ENCODE peak calls at places on chromosomes 1 and 21, in eight cellular contexts. V is foreskin keratinocyte; C is GM12865; S is heart right ventricle; R is CD8-positive, alpha-beta T cell; P is AG09319; O is cardiac muscle cell; T is fibroblast of mammary gland. Y is an unnamed sample.

GRCh38 chr21:27636671-27637070 is 669.8 kb upstream of the ADAMTS5 start:
- DNase-seq in V (no peak), C (no peak), S (no peak), R (no peak), P (no peak), O (no peak), T (no peak), Y (no peak)

GRCh38 chr1:244863491-244864252 is 671 bp downstream of the HNRNPU start:
- DNase-seq in V (peak), C (no peak), S (peak), R (no peak), P (no peak), O (no peak), T (peak), Y (no peak)

GRCh38 chr1:54300395-54300794 is 100.4 kb downstream of the MRPL37 start:
- DNase-seq in V (no peak), C (no peak), S (no peak), R (no peak), P (no peak), O (no peak), T (no peak), Y (no peak)

GRCh38 chr1:155859234-155859829 is at the start of gene SYT11:
- DNase-seq in V (peak), C (peak), S (peak), R (peak), P (peak), O (peak), T (peak), Y (peak)

GRCh38 chr1:191343816-191344215 is 814.4 kb upstream of the RGS18 start:
- DNase-seq in V (no peak), C (no peak), S (no peak), R (no peak), P (no peak), O (no peak), T (peak), Y (no peak)

GRCh38 chr1:26289158-26290059 is 9.5 kb downstream of the SH3BGRL3 start:
- DNase-seq in V (no peak), C (peak), S (no peak), R (peak), P (no peak), O (no peak), T (no peak), Y (no peak)

GRCh38 chr1:246901874-246902273 is 29.9 kb downstream of the AHCTF1 start:
- DNase-seq in V (no peak), C (no peak), S (no peak), R (no peak), P (no peak), O (no peak), T (no peak), Y (no peak)

GRCh38 chr1:10530281-10530740 is 55.6 kb downstream of the PEX14 start:
- DNase-seq in V (no peak), C (no peak), S (peak), R (no peak), P (no peak), O (peak), T (no peak), Y (no peak)

GRCh38 chr1:234544094-234544579 is 65.2 kb upstream of the TARBP1 start:
- DNase-seq in V (peak), C (no peak), S (peak), R (peak), P (peak), O (peak), T (peak), Y (no peak)

GRCh38 chr1:66624412-66625060 is 90.6 kb downstream of the SGIP1 start:
- DNase-seq in V (peak), C (no peak), S (no peak), R (no peak), P (peak), O (no peak), T (peak), Y (no peak)

GRCh38 chr1:53413175-53414001 is 45.8 kb upstream of the DMRTB1 start:
- DNase-seq in V (peak), C (peak), S (no peak), R (peak), P (no peak), O (no peak), T (peak), Y (peak)

GRCh38 chr1:167659440-167659839 is 29.4 kb downstream of the RCSD1 start:
- DNase-seq in V (no peak), C (no peak), S (no peak), R (no peak), P (no peak), O (no peak), T (no peak), Y (no peak)

GRCh38 chr1:223844962-223845809 is 561 bp downstream of the TP53BP2 start:
- DNase-seq in V (no peak), C (peak), S (no peak), R (peak), P (no peak), O (peak), T (peak), Y (peak)

GRCh38 chr1:162956922-162957321 is 95.9 kb upstream of the CCDC190 start:
- DNase-seq in V (no peak), C (no peak), S (no peak), R (no peak), P (no peak), O (no peak), T (peak), Y (no peak)

GRCh38 chr1:149899460-149900284 is at the start of gene BOLA1:
- DNase-seq in V (peak), C (peak), S (peak), R (peak), P (no peak), O (peak), T (peak), Y (peak)

GRCh38 chr1:151972533-151973270 is 21.0 kb downstream of the S100A10 start:
- DNase-seq in V (peak), C (no peak), S (no peak), R (no peak), P (no peak), O (peak), T (peak), Y (no peak)

GRCh38 chr1:183915634-183916510 is 111.0 kb downstream of the RGL1 start:
- DNase-seq in V (peak), C (peak), S (no peak), R (peak), P (peak), O (peak), T (peak), Y (peak)

GRCh38 chr1:51948491-51948915 is 42.0 kb downstream of the RAB3B start:
- DNase-seq in V (peak), C (no peak), S (no peak), R (no peak), P (no peak), O (no peak), T (no peak), Y (no peak)

GRCh38 chr21:34907783-34908423 is 141.2 kb downstream of the RUNX1 start:
- DNase-seq in V (no peak), C (no peak), S (no peak), R (no peak), P (no peak), O (no peak), T (no peak), Y (no peak)

GRCh38 chr1:21594935-21595897 is 73.9 kb downstream of the RAP1GAP start:
- DNase-seq in V (no peak), C (peak), S (peak), R (peak), P (peak), O (peak), T (peak), Y (no peak)

GRCh38 chr1:235077571-235078479 is 50.8 kb downstream of the TOMM20 start:
- DNase-seq in V (no peak), C (peak), S (no peak), R (no peak), P (no peak), O (no peak), T (peak), Y (no peak)

GRCh38 chr1:218336353-218336752 is 8.8 kb upstream of the TGFB2 start:
- DNase-seq in V (no peak), C (no peak), S (no peak), R (no peak), P (no peak), O (no peak), T (peak), Y (no peak)

GRCh38 chr1:147892731-147893214 is 9.8 kb upstream of the GJA8 start:
- DNase-seq in V (no peak), C (peak), S (no peak), R (peak), P (peak), O (peak), T (peak), Y (no peak)

GRCh38 chr1:228011721-228012311 is 5.0 kb downstream of the WNT3A start:
- DNase-seq in V (no peak), C (no peak), S (peak), R (no peak), P (no peak), O (no peak), T (no peak), Y (peak)

DNA sequence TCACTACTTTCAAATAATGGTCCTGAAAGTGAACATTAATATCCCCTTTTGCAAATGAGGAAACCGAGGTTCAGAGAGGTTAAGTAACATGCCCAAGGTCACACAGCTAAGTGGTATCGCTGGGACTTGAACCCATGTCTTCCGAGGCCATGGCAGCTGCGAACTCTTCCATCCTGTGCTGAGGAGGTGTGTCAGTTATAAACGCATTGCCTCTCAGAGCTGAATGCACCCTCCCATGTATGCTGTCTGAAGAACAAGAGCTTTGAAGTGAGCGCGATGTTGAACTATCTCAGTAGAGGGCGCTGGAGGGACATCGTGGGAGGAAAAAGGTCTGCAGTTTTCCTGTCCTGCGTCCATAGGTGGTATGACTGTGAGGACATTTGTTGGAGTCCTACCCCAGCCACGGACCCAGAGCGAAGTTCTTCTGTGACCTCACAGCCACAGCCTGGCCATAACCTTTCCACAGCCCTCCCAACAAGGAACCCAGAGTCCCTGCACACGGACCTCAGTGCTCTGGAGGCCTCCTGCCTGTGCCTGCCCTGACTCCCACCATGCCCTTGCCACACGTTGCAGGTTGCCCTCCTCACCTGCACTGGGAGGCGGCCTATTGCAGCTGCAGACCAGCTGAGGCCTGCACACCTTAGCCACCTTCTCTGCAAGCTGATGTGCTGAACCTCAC is 7.5 kb downstream of the MYOC start:
- DNase-seq in V (peak), C (peak), S (peak), R (peak), P (peak), O (peak), T (peak), Y (peak)
- TF ChIP-seq CTCF in V (peak), C (peak), S (peak), R (peak), P (peak), O (peak), T (peak), Y (peak)

DNA sequence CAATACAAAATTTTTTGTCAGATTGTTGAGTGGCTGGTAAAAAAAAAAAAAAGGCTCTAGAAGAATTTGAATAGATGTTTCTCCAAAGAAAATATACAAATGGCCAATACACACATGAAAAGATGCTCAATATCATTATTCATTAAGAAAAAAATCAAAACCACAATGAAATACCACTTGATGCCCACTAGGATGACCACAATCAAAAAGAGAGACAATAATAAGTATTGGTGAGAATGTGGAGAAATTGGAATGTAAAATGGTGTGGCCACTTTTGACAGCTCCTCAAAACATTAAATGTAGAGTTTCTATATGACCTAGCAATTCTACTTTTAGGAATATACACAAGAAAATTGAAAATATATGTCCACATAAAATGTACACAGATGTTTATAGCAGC is 100.0 kb downstream of the CLEC20A start:
- DNase-seq in V (no peak), C (no peak), S (no peak), R (no peak), P (no peak), O (no peak), T (no peak), Y (no peak)
- TF ChIP-seq CTCF in V (no peak), C (no peak), S (no peak), R (no peak), P (no peak), O (no peak), T (no peak), Y (no peak)

GRCh38 chr1:71521655-71522264 is 440.9 kb upstream of the ZRANB2 start:
- DNase-seq in V (no peak), C (peak), S (no peak), R (no peak), P (peak), O (peak), T (peak), Y (no peak)
- TF ChIP-seq CTCF in V (peak), C (peak), S (peak), R (no peak), P (peak), O (peak), T (peak), Y (no peak)

GRCh38 chr21:37396855-37397254 is 30.3 kb downstream of the DYRK1A start:
- DNase-seq in V (no peak), C (no peak), S (no peak), R (no peak), P (no peak), O (no peak), T (no peak), Y (no peak)
- TF ChIP-seq CTCF in V (no peak), C (no peak), S (no peak), R (no peak), P (no peak), O (no peak), T (no peak), Y (no peak)

DNA sequence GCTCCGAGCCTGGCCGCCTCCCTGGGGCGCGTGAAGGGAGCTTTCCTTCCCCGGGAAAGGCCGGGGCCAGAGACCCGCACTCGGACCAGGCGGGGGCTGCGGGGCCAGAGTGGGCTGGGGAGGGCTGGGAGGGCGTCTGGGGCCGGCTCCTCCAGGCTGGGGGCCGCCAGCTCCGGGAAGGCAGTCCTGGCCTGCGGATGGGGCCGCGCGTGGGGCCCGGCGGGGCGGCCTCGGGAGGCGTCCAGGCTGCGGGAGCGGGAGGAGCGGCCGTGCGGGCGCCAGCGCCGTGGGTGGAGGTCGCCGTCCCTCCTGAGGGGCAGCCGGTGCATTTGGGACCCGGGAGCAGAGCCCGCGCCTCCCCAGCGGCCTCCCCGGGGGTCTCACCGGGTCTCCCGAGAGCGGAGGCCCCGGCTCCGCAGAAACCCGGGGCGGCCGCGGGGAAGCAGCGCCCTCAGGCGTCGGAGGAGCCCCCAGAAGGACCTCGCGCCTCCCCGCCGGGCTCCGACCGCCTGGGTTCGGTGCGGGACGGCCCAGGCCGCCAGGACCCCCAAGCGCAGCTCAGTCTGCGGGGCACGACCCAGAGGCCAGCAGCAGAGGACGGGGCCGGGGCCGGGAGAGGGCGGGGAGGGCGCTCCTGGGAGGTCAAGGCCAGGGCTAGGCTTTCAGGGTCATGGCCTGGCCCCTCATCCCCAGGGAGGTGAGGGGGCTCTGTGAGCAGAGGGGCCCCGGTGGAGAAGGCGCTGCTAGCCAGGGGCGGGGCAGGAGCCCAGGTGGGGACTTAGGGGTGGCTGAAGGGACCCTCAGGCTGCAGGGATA is 7.3 kb upstream of the SLX9 start:
- DNase-seq in V (no peak), C (peak), S (peak), R (peak), P (no peak), O (peak), T (no peak), Y (peak)
- TF ChIP-seq CTCF in V (peak), C (peak), S (peak), R (peak), P (peak), O (peak), T (peak), Y (peak)

DNA sequence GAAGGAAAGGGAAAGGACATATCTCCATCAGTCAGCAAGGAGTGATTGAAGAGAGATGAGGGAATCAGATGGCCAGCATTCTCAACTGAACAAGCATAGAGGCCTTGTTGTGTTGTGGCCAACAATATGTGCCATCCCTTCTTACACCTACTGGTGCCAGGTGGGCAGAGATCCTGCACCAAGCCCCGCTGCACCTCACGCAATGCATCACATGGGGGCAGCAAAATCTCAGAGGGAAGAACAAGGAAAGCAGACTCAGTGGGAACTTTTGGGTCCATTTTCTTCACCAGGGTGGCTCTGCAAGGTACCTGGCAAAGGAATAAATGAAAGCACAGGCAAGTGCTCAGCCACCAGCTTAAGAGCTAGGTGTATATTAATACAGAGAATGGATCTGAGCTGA is 33.2 kb downstream of the HSD3B2 start:
- DNase-seq in V (no peak), C (peak), S (no peak), R (no peak), P (no peak), O (peak), T (no peak), Y (no peak)
- TF ChIP-seq CTCF in V (peak), C (no peak), S (no peak), R (no peak), P (no peak), O (peak), T (peak), Y (no peak)

GRCh38 chr1:231322880-231323530 is 14.6 kb downstream of the EXOC8 start:
- DNase-seq in V (no peak), C (no peak), S (no peak), R (no peak), P (no peak), O (no peak), T (no peak), Y (no peak)
- TF ChIP-seq CTCF in V (no peak), C (no peak), S (no peak), R (no peak), P (no peak), O (peak), T (no peak), Y (no peak)

DNA sequence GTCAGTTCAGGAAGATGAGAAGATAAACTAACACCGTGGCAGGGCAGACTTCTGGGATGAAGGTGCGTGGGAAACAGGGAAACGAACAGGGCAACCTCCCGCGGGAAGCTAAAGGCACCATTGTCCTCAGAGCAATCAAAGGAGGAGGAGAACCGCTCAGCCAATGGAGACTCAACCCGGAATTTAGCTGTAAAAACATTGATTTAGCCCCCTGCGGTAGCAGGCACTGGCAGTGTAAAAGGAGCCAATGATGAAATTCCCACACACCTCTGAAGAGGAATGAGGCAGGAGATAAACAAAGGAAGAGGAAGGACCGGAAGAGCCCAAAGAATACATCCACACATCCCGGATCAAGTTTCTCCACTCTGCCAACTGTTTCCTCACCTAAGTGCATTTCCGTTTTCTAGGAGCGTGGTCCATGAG is 19.5 kb downstream of the HLCS start:
- DNase-seq in V (no peak), C (no peak), S (no peak), R (no peak), P (no peak), O (no peak), T (no peak), Y (no peak)
- TF ChIP-seq CTCF in V (no peak), C (no peak), S (no peak), R (no peak), P (no peak), O (no peak), T (no peak), Y (no peak)

GRCh38 chr1:177817969-177818872 is 151.6 kb downstream of the SEC16B start:
- DNase-seq in V (no peak), C (peak), S (no peak), R (no peak), P (no peak), O (no peak), T (no peak), Y (no peak)
- TF ChIP-seq CTCF in V (no peak), C (no peak), S (no peak), R (no peak), P (no peak), O (no peak), T (no peak), Y (no peak)

GRCh38 chr1:221911714-221912113 is 169.8 kb upstream of the DUSP10 start:
- DNase-seq in V (no peak), C (peak), S (no peak), R (no peak), P (no peak), O (no peak), T (no peak), Y (no peak)

GRCh38 chr1:221912230-221912629 is 170.3 kb upstream of the DUSP10 start:
- DNase-seq in V (no peak), C (no peak), S (no peak), R (no peak), P (no peak), O (no peak), T (peak), Y (no peak)

GRCh38 chr1:221907531-221907930 is 165.6 kb upstream of the DUSP10 start:
- DNase-seq in V (no peak), C (no peak), S (no peak), R (no peak), P (no peak), O (no peak), T (peak), Y (no peak)

GRCh38 chr1:221908573-221908972 is 166.7 kb upstream of the DUSP10 start:
- DNase-seq in V (no peak), C (no peak), S (no peak), R (no peak), P (no peak), O (no peak), T (no peak), Y (no peak)

GRCh38 chr1:221910222-221910621 is 168.3 kb upstream of the DUSP10 start:
- DNase-seq in V (no peak), C (peak), S (no peak), R (no peak), P (no peak), O (no peak), T (no peak), Y (no peak)
- TF ChIP-seq CTCF in V (no peak), C (no peak), S (no peak), R (no peak), P (no peak), O (no peak), T (no peak), Y (no peak)

Y was measured in natural killer cell.